ENCODE peak calls at places on chromosome 2, in five cellular contexts. R is HT1080, J is mesothelial cell of epicardium, X is cortex of kidney, F is heart right ventricle. M is an unnamed sample.

GRCh38 chr2:224241812-224242211 is 160.1 kb downstream of the FAM124B start:
- DNase-seq in F (no peak), X (no peak), R (no peak), J (no peak), M (no peak)

GRCh38 chr2:176540995-176541394 is 271.8 kb downstream of the MTX2 start:
- DNase-seq in X (no peak), F (no peak), J (no peak), R (no peak), M (no peak)

GRCh38 chr2:205967391-205968075 is 118.4 kb downstream of the INO80D start:
- DNase-seq in J (no peak), X (no peak), R (peak), F (no peak), M (no peak)

GRCh38 chr2:55947759-55948158 is 24.2 kb upstream of the EFEMP1 start:
- DNase-seq in R (no peak), X (no peak), J (no peak), F (no peak), M (no peak)

GRCh38 chr2:226782092-226782713 is 17.4 kb downstream of the IRS1 start:
- DNase-seq in R (no peak), X (no peak), F (no peak), J (no peak), M (no peak)

GRCh38 chr2:138441916-138442315 is 59.7 kb upstream of the SPOPL start:
- DNase-seq in X (no peak), R (no peak), F (no peak), J (no peak), M (no peak)

GRCh38 chr2:27839022-27839618 is 51.1 kb downstream of the RBKS start:
- DNase-seq in X (no peak), F (no peak), R (no peak), J (no peak), M (no peak)

GRCh38 chr2:42967959-42968674 is 175.7 kb upstream of the HAAO start:
- DNase-seq in X (no peak), R (peak), F (peak), J (peak), M (no peak)

GRCh38 chr2:11023326-11024009 is 111.7 kb downstream of the KCNF1 start:
- DNase-seq in J (no peak), F (no peak), R (no peak), X (no peak), M (no peak)

GRCh38 chr2:164542584-164543021 is 78.7 kb downstream of the GRB14 start:
- DNase-seq in J (no peak), F (no peak), X (no peak), R (peak), M (no peak)

M was measured in omental fat pad.